ENCODE peak calls at places on chromosomes 13 and 19, in eight cellular contexts. One of them, this sample, is unnamed.

GRCh38 chr13:95106562-95106961 is 194.7 kb downstream of the ABCC4 start:
- DNase-seq in body of pancreas: no peak
- DNase-seq in mammary epithelial cell: no peak
- DNase-seq in AG04450: no peak
- DNase-seq in heart right ventricle: no peak
- DNase-seq in Peyer's patch: no peak
- DNase-seq in ovary: no peak
- DNase-seq in astrocyte: no peak
- DNase-seq in this sample: no peak

GRCh38 chr13:30676672-30677071 is 58.7 kb upstream of the ALOX5AP start:
- DNase-seq in body of pancreas: no peak
- DNase-seq in mammary epithelial cell: peak; percentile 43
- DNase-seq in AG04450: no peak
- DNase-seq in heart right ventricle: no peak
- DNase-seq in Peyer's patch: no peak
- DNase-seq in ovary: no peak
- DNase-seq in astrocyte: no peak
- DNase-seq in this sample: no peak

GRCh38 chr19:50331187-50332013 is 2.2 kb upstream of the KCNC3 start:
- DNase-seq in body of pancreas: no peak
- DNase-seq in mammary epithelial cell: no peak
- DNase-seq in AG04450: no peak
- DNase-seq in heart right ventricle: no peak
- DNase-seq in Peyer's patch: no peak
- DNase-seq in ovary: no peak
- DNase-seq in astrocyte: no peak
- DNase-seq in this sample: no peak

GRCh38 chr13:99960663-99961440 is 10.7 kb downstream of the ZIC5 start:
- DNase-seq in body of pancreas: no peak
- DNase-seq in mammary epithelial cell: no peak
- DNase-seq in AG04450: no peak
- DNase-seq in heart right ventricle: no peak
- DNase-seq in Peyer's patch: no peak
- DNase-seq in ovary: no peak
- DNase-seq in astrocyte: no peak
- DNase-seq in this sample: no peak

GRCh38 chr19:4896372-4896771 is 6.3 kb downstream of the ARRDC5 start:
- DNase-seq in body of pancreas: peak; percentile 43
- DNase-seq in mammary epithelial cell: peak; percentile 44
- DNase-seq in AG04450: no peak
- DNase-seq in heart right ventricle: no peak
- DNase-seq in Peyer's patch: no peak
- DNase-seq in ovary: peak; percentile 30
- DNase-seq in astrocyte: peak; percentile 12
- DNase-seq in this sample: peak; percentile 53

GRCh38 chr19:14089412-14089661 is 1.2 kb downstream of the SAMD1 start:
- DNase-seq in body of pancreas: no peak
- DNase-seq in mammary epithelial cell: no peak
- DNase-seq in AG04450: no peak
- DNase-seq in heart right ventricle: no peak
- DNase-seq in Peyer's patch: no peak
- DNase-seq in ovary: no peak
- DNase-seq in astrocyte: peak; percentile 29
- DNase-seq in this sample: no peak

GRCh38 chr13:77580748-77581147 is 45.2 kb downstream of the SCEL start:
- DNase-seq in body of pancreas: no peak
- DNase-seq in mammary epithelial cell: no peak
- DNase-seq in AG04450: no peak
- DNase-seq in heart right ventricle: no peak
- DNase-seq in Peyer's patch: no peak
- DNase-seq in ovary: no peak
- DNase-seq in astrocyte: no peak
- DNase-seq in this sample: no peak

GRCh38 chr19:2490659-2491058 is 14.7 kb downstream of the GADD45B start:
- DNase-seq in body of pancreas: no peak
- DNase-seq in mammary epithelial cell: no peak
- DNase-seq in AG04450: no peak
- DNase-seq in heart right ventricle: no peak
- DNase-seq in Peyer's patch: no peak
- DNase-seq in ovary: no peak
- DNase-seq in astrocyte: no peak
- DNase-seq in this sample: no peak

GRCh38 chr19:756232-756631 is 5.3 kb downstream of the MISP start:
- DNase-seq in body of pancreas: no peak
- DNase-seq in mammary epithelial cell: peak; percentile 60
- DNase-seq in AG04450: no peak
- DNase-seq in heart right ventricle: no peak
- DNase-seq in Peyer's patch: peak; percentile 71
- DNase-seq in ovary: no peak
- DNase-seq in astrocyte: peak; percentile 43
- DNase-seq in this sample: peak; percentile 78

GRCh38 chr19:20365146-20365545 is 198.1 kb downstream of the ZNF486 start:
- DNase-seq in body of pancreas: no peak
- DNase-seq in mammary epithelial cell: no peak
- DNase-seq in AG04450: no peak
- DNase-seq in heart right ventricle: no peak
- DNase-seq in Peyer's patch: no peak
- DNase-seq in ovary: no peak
- DNase-seq in astrocyte: no peak
- DNase-seq in this sample: no peak

GRCh38 chr19:34633806-34634205 is 43.2 kb downstream of the SCGB2B2 start:
- DNase-seq in body of pancreas: no peak
- DNase-seq in mammary epithelial cell: no peak
- DNase-seq in AG04450: no peak
- DNase-seq in heart right ventricle: no peak
- DNase-seq in Peyer's patch: no peak
- DNase-seq in ovary: no peak
- DNase-seq in astrocyte: no peak
- DNase-seq in this sample: no peak

GRCh38 chr13:20991741-20992520 is 69.5 kb downstream of the LATS2 start:
- DNase-seq in body of pancreas: no peak
- DNase-seq in mammary epithelial cell: no peak
- DNase-seq in AG04450: no peak
- DNase-seq in heart right ventricle: no peak
- DNase-seq in Peyer's patch: no peak
- DNase-seq in ovary: no peak
- DNase-seq in astrocyte: no peak
- DNase-seq in this sample: no peak

GRCh38 chr13:23445794-23446193 is 12.3 kb upstream of the SACS start:
- DNase-seq in body of pancreas: no peak
- DNase-seq in mammary epithelial cell: peak; percentile 66
- DNase-seq in AG04450: no peak
- DNase-seq in heart right ventricle: no peak
- DNase-seq in Peyer's patch: no peak
- DNase-seq in ovary: no peak
- DNase-seq in astrocyte: no peak
- DNase-seq in this sample: peak; percentile 11

GRCh38 chr13:47897411-47898050 is 103.5 kb downstream of the SUCLA2 start:
- DNase-seq in body of pancreas: no peak
- DNase-seq in mammary epithelial cell: peak; percentile 71
- DNase-seq in AG04450: no peak
- DNase-seq in heart right ventricle: no peak
- DNase-seq in Peyer's patch: no peak
- DNase-seq in ovary: no peak
- DNase-seq in astrocyte: peak; percentile 82
- DNase-seq in this sample: peak; percentile 31

GRCh38 chr13:46170687-46171086 is 11.3 kb downstream of the LCP1 start:
- DNase-seq in body of pancreas: no peak
- DNase-seq in mammary epithelial cell: no peak
- DNase-seq in AG04450: no peak
- DNase-seq in heart right ventricle: no peak
- DNase-seq in Peyer's patch: no peak
- DNase-seq in ovary: no peak
- DNase-seq in astrocyte: no peak
- DNase-seq in this sample: no peak
- TF ChIP-seq CTCF in body of pancreas: no peak
- TF ChIP-seq CTCF in mammary epithelial cell: no peak
- TF ChIP-seq CTCF in AG04450: no peak
- TF ChIP-seq CTCF in heart right ventricle: no peak
- TF ChIP-seq CTCF in Peyer's patch: no peak
- TF ChIP-seq CTCF in ovary: no peak
- TF ChIP-seq CTCF in astrocyte: no peak
- TF ChIP-seq CTCF in this sample: no peak

GRCh38 chr13:41061075-41061913 is at the start of gene WBP4:
- DNase-seq in body of pancreas: peak; percentile 94
- DNase-seq in mammary epithelial cell: peak; percentile 97
- DNase-seq in AG04450: peak; percentile 90
- DNase-seq in heart right ventricle: peak; percentile 97
- DNase-seq in Peyer's patch: peak; percentile 96
- DNase-seq in ovary: peak; percentile 96
- DNase-seq in astrocyte: peak; percentile 90
- DNase-seq in this sample: peak; percentile 84
- H3K4me3 ChIP-seq in body of pancreas: peak within 1 kb of the TSS; percentile 84
- H3K4me3 ChIP-seq in mammary epithelial cell: peak within 1 kb of the TSS; percentile 87
- H3K4me3 ChIP-seq in AG04450: peak within 1 kb of the TSS; percentile 91
- H3K4me3 ChIP-seq in heart right ventricle: peak within 1 kb of the TSS; percentile 76
- H3K4me3 ChIP-seq in Peyer's patch: peak within 1 kb of the TSS; percentile 76
- H3K4me3 ChIP-seq in ovary: peak within 1 kb of the TSS; percentile 60
- H3K4me3 ChIP-seq in astrocyte: peak within 1 kb of the TSS; percentile 88
- H3K4me3 ChIP-seq in this sample: peak within 1 kb of the TSS; percentile 79

GRCh38 chr13:106507560-106508274 is 27.7 kb downstream of the EFNB2 start:
- DNase-seq in body of pancreas: no peak
- DNase-seq in mammary epithelial cell: peak; percentile 97
- DNase-seq in AG04450: peak; percentile 76
- DNase-seq in heart right ventricle: no peak
- DNase-seq in Peyer's patch: no peak
- DNase-seq in ovary: no peak
- DNase-seq in astrocyte: peak; percentile 99
- DNase-seq in this sample: peak; percentile 59
- H3K27ac ChIP-seq in body of pancreas: no peak overlapping the region
- H3K27ac ChIP-seq in mammary epithelial cell: peak overlapping the region; percentile 98
- H3K27ac ChIP-seq in AG04450: peak overlapping the region; percentile 60
- H3K27ac ChIP-seq in heart right ventricle: no peak overlapping the region
- H3K27ac ChIP-seq in Peyer's patch: no peak overlapping the region
- H3K27ac ChIP-seq in ovary: no peak overlapping the region
- H3K27ac ChIP-seq in astrocyte: peak overlapping the region; percentile 96
- H3K27ac ChIP-seq in this sample: peak overlapping the region; percentile 84

GRCh38 chr19:40714519-40715299 is 2.0 kb downstream of the COQ8B start:
- DNase-seq in body of pancreas: peak; percentile 94
- DNase-seq in mammary epithelial cell: peak; percentile 89
- DNase-seq in AG04450: peak; percentile 81
- DNase-seq in heart right ventricle: peak; percentile 95
- DNase-seq in Peyer's patch: peak; percentile 97
- DNase-seq in ovary: peak; percentile 96
- DNase-seq in astrocyte: peak; percentile 86
- DNase-seq in this sample: peak; percentile 94
- TF ChIP-seq CTCF in body of pancreas: no peak
- TF ChIP-seq CTCF in mammary epithelial cell: no peak
- TF ChIP-seq CTCF in AG04450: no peak
- TF ChIP-seq CTCF in heart right ventricle: no peak
- TF ChIP-seq CTCF in Peyer's patch: no peak
- TF ChIP-seq CTCF in ovary: no peak
- TF ChIP-seq CTCF in astrocyte: no peak
- TF ChIP-seq CTCF in this sample: no peak

DNA sequence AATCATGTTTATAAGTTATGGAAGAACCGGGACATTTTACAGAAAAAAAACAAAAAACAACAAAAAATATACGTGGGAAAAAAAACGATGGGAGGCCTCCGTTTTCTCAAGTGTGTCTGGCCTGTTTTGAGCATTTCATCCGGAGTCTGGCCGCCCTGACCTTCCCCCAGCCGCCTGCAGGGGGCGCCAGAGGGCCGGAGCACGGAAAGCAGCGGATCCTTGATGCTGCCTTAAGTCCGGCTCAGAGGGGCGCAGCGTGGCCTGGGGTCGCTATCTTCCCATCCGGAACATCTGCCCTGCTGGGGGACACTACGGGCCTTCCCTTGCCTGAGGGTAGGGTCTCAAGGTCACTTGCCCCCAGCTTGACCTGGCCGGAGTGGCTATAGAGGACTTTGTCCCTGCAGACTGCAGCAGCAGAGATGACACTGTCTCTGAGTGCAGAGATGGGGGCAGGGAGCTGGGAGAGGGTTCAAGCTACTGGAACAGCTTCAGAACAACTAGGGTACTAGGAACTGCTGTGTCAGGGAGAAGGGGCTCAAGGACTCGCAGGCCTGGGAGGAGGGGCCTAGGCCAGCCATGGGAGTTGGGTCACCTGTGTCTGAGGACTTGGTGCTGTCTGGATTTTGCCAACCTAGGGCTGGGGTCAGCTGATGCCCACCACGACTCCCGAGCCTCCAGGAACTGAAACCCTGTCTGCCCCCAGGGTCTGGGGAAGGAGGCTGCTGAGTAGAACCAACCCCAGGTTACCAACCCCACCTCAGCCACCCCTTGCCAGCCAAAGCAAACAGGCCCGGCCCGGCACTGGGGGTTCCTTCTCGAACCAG is 1.8 kb upstream of the APOE start:
- DNase-seq in body of pancreas: peak; percentile 65
- DNase-seq in mammary epithelial cell: no peak
- DNase-seq in AG04450: no peak
- DNase-seq in heart right ventricle: peak; percentile 58
- DNase-seq in Peyer's patch: peak; percentile 90
- DNase-seq in ovary: peak; percentile 81
- DNase-seq in astrocyte: no peak
- DNase-seq in this sample: peak; percentile 42
- H3K4me3 ChIP-seq in body of pancreas: no peak overlapping the region
- H3K4me3 ChIP-seq in mammary epithelial cell: no peak overlapping the region
- H3K4me3 ChIP-seq in AG04450: no peak overlapping the region
- H3K4me3 ChIP-seq in heart right ventricle: no peak overlapping the region
- H3K4me3 ChIP-seq in Peyer's patch: no peak overlapping the region
- H3K4me3 ChIP-seq in ovary: no peak overlapping the region
- H3K4me3 ChIP-seq in astrocyte: no peak overlapping the region
- H3K4me3 ChIP-seq in this sample: no peak overlapping the region

GRCh38 chr13:113283904-113284303 is 13.1 kb upstream of the LAMP1 start:
- DNase-seq in body of pancreas: no peak
- DNase-seq in mammary epithelial cell: no peak
- DNase-seq in AG04450: no peak
- DNase-seq in heart right ventricle: no peak
- DNase-seq in Peyer's patch: no peak
- DNase-seq in ovary: no peak
- DNase-seq in astrocyte: no peak
- DNase-seq in this sample: no peak
- H3K27ac ChIP-seq in body of pancreas: no peak overlapping the region
- H3K27ac ChIP-seq in mammary epithelial cell: no peak overlapping the region
- H3K27ac ChIP-seq in AG04450: no peak overlapping the region
- H3K27ac ChIP-seq in heart right ventricle: no peak overlapping the region
- H3K27ac ChIP-seq in Peyer's patch: no peak overlapping the region
- H3K27ac ChIP-seq in ovary: no peak overlapping the region
- H3K27ac ChIP-seq in astrocyte: no peak overlapping the region
- H3K27ac ChIP-seq in this sample: no peak overlapping the region

This sample was measured in PC-9.